ENCODE peak calls at places on chromosomes 12 and 14, in nine cellular contexts. X is AML-193; O is MCF 10A; U is HFF-Myc; V is stimulated activated CD4-positive, alpha-beta T cell treated with anti-CD3 and anti-CD28 coated beads, Interleukin-2, amount 100 ng/mL, for 4 hours; Y is activated naive CD8-positive, alpha-beta T cell treated with anti-CD3 and anti-CD28 coated beads, Interleukin-2, amount 10 ng/mL, durations not matched to agents 7 days and 5 days; I is COR-L47; T is T1000; E is midbrain. J is an unnamed sample.
A peak's percentile ranks its signal among the peaks of the same experiment; 100 is the strongest.

GRCh38 chr12:124698211-124698997 is 131.0 kb upstream of the NCOR2 start:
- DNase-seq in O (no peak), U (no peak), E (peak; percentile 57), V (no peak), T (no peak), X (no peak), Y (no peak), I (no peak), J (no peak)

GRCh38 chr14:92692822-92693226 is 55.6 kb downstream of the LGMN start:
- DNase-seq in V (no peak), X (no peak), E (peak; percentile 21), U (no peak), O (peak; percentile 78), T (no peak), Y (no peak), I (peak; percentile 100), J (peak; percentile 26)

GRCh38 chr12:8493084-8493483 is 20.2 kb upstream of the CLEC4D start:
- DNase-seq in E (peak; percentile 0), O (no peak), V (peak; percentile 11), Y (no peak), I (no peak), T (no peak), X (peak; percentile 98), U (no peak), J (peak; percentile 23)

GRCh38 chr14:101948666-101949205 is 15.6 kb upstream of the DYNC1H1 start:
- DNase-seq in Y (peak; percentile 47), V (no peak), T (no peak), U (no peak), E (no peak), I (no peak), O (no peak), X (no peak), J (no peak)

GRCh38 chr12:79298511-79298910 is 392.3 kb downstream of the PAWR start:
- DNase-seq in X (no peak), U (no peak), Y (no peak), T (no peak), V (no peak), O (peak; percentile 6), I (no peak), E (no peak), J (no peak)

GRCh38 chr12:105831372-105831771 is 307.4 kb downstream of the NUAK1 start:
- DNase-seq in E (no peak), V (no peak), O (no peak), Y (no peak), T (no peak), X (no peak), U (no peak), I (no peak), J (no peak)

GRCh38 chr12:121577443-121578180 is 3.2 kb downstream of the KDM2B start:
- DNase-seq in Y (no peak), E (no peak), X (no peak), V (no peak), T (no peak), U (no peak), I (no peak), O (no peak), J (no peak)

GRCh38 chr12:83261998-83262397 is 575.3 kb downstream of the TMTC2 start:
- DNase-seq in X (no peak), Y (no peak), U (no peak), O (no peak), E (no peak), V (no peak), I (no peak), T (no peak), J (no peak)

GRCh38 chr12:6046511-6047180 is 77.8 kb downstream of the VWF start:
- DNase-seq in I (no peak), U (no peak), O (no peak), X (no peak), Y (no peak), V (no peak), T (no peak), E (no peak), J (no peak)

GRCh38 chr12:47088021-47088944 is 8.5 kb upstream of the AMIGO2 start:
- DNase-seq in Y (no peak), E (no peak), X (no peak), T (no peak), I (peak; percentile 87), U (no peak), O (peak; percentile 80), V (no peak), J (no peak)

GRCh38 chr12:15563683-15564082 is 225.5 kb downstream of the EPS8 start:
- DNase-seq in X (peak; percentile 70), U (no peak), V (peak; percentile 27), I (no peak), E (no peak), O (peak; percentile 9), T (no peak), Y (no peak), J (no peak)

GRCh38 chr12:52007158-52007921 is 594 bp downstream of the TAMALIN start:
- DNase-seq in X (no peak), T (no peak), O (no peak), I (peak; percentile 29), E (no peak), Y (peak; percentile 68), U (no peak), V (peak; percentile 49), J (peak; percentile 53)

GRCh38 chr14:55780156-55780946 is 200.3 kb downstream of the KTN1 start:
- DNase-seq in U (no peak), E (no peak), O (peak; percentile 82), X (no peak), V (no peak), Y (no peak), T (peak; percentile 53), I (no peak), J (no peak)

GRCh38 chr12:14913381-14913781 is 25.0 kb downstream of the ERP27 start:
- DNase-seq in V (no peak), X (no peak), O (peak; percentile 43), T (no peak), I (no peak), E (no peak), Y (no peak), U (no peak), J (no peak)

GRCh38 chr14:26290007-26290530 is 307.8 kb downstream of the NOVA1 start:
- DNase-seq in X (no peak), U (no peak), V (no peak), I (no peak), E (no peak), O (no peak), Y (no peak), T (no peak), J (no peak)

GRCh38 chr14:75295061-75295461 is 16.4 kb downstream of the FOS start:
- DNase-seq in T (no peak), V (no peak), X (no peak), O (peak; percentile 75), Y (peak; percentile 53), U (no peak), E (peak; percentile 50), I (no peak), J (no peak)

GRCh38 chr14:104367811-104368750 is 211.5 kb upstream of the C14orf180 start:
- DNase-seq in T (no peak), O (no peak), U (no peak), E (no peak), X (no peak), Y (no peak), I (peak; percentile 91), V (no peak), J (no peak)

GRCh38 chr14:100888789-100889315 is 14.7 kb downstream of the RTL1 start:
- DNase-seq in V (no peak), Y (no peak), I (no peak), X (no peak), T (no peak), U (no peak), O (no peak), E (no peak), J (no peak)

GRCh38 chr14:104120281-104120741 is 18.1 kb upstream of the KIF26A start:
- DNase-seq in T (no peak), I (no peak), Y (no peak), X (no peak), O (no peak), U (no peak), V (no peak), E (no peak), J (no peak)

GRCh38 chr12:27709932-27710591 is 570 bp upstream of the MRPS35 start:
- DNase-seq in V (no peak), X (peak; percentile 57), I (no peak), U (peak; percentile 31), O (no peak), E (no peak), Y (no peak), T (no peak), J (no peak)

GRCh38 chr12:39378346-39378745 is 64.6 kb downstream of the KIF21A start:
- DNase-seq in V (no peak), Y (no peak), I (no peak), T (no peak), O (no peak), U (no peak), E (no peak), X (no peak), J (no peak)

GRCh38 chr14:87992349-87992719 is 648 bp downstream of the GALC start:
- DNase-seq in T (no peak), U (no peak), O (no peak), Y (no peak), X (no peak), V (no peak), I (no peak), E (peak; percentile 69), J (no peak)

GRCh38 chr14:35352274-35353233 is 52.0 kb downstream of the NFKBIA start:
- DNase-seq in T (no peak), O (no peak), U (no peak), I (no peak), X (no peak), V (no peak), E (no peak), Y (no peak), J (no peak)

GRCh38 chr12:52675301-52675701 is 4.9 kb downstream of the KRT1 start:
- DNase-seq in X (no peak), O (no peak), U (no peak), E (no peak), T (no peak), I (no peak), V (no peak), Y (no peak), J (no peak)

GRCh38 chr12:67077617-67078016 is 191.5 kb upstream of the CAND1 start:
- DNase-seq in E (no peak), T (no peak), O (peak; percentile 80), U (no peak), I (no peak), V (no peak), Y (no peak), X (no peak), J (no peak)

GRCh38 chr12:98698603-98699463 is 53.7 kb downstream of the APAF1 start:
- DNase-seq in X (peak; percentile 56), V (no peak), T (peak; percentile 53), U (peak; percentile 46), Y (no peak), O (peak; percentile 73), I (peak; percentile 55), E (peak; percentile 60), J (no peak)

GRCh38 chr12:102468261-102468940 is 12.0 kb downstream of the IGF1 start:
- DNase-seq in T (no peak), X (no peak), I (no peak), U (no peak), E (no peak), V (no peak), Y (no peak), O (no peak), J (no peak)

GRCh38 chr14:32513571-32514009 is 184.5 kb downstream of the AKAP6 start:
- DNase-seq in Y (no peak), E (peak; percentile 44), O (peak; percentile 10), V (no peak), U (no peak), T (no peak), X (peak; percentile 10), I (no peak), J (no peak)

GRCh38 chr12:57216931-57217871 is 607 bp downstream of the NXPH4 start:
- DNase-seq in Y (peak; percentile 53), E (no peak), V (no peak), X (no peak), O (no peak), U (no peak), I (no peak), T (peak; percentile 19), J (no peak)

GRCh38 chr12:71155228-71155627 is 2.6 kb downstream of the TSPAN8 start:
- DNase-seq in E (no peak), V (no peak), X (no peak), T (no peak), Y (no peak), O (no peak), I (no peak), U (no peak), J (no peak)

GRCh38 chr14:93135399-93135798 is 19.7 kb upstream of the ITPK1 start:
- DNase-seq in U (no peak), I (no peak), X (no peak), O (peak; percentile 88), V (no peak), Y (no peak), E (no peak), T (no peak), J (no peak)